ENCODE peak calls at places on chromosomes 4 and X, in nine cellular contexts. Z is endothelial cell of umbilical vein, W is fibroblast of lung, K is GM12878, A is colonic mucosa, R is IMR-90, U is HepG2, D is endodermal cell, X is PC-3. N is an unnamed sample.
A peak's percentile ranks its signal among the peaks of the same experiment; 100 is the strongest.

GRCh38 chrX:30654989-30655607 is 1.9 kb downstream of the GK start:
- DNase-seq in K (no peak), R (peak; percentile 64), W (no peak), A (no peak), Z (no peak), U (no peak), D (no peak), X (peak; percentile 73), N (no peak)

GRCh38 chr4:24569662-24570061 is 14.7 kb downstream of the DHX15 start:
- DNase-seq in A (no peak), R (no peak), K (no peak), Z (no peak), U (no peak), W (no peak), X (no peak), D (no peak), N (no peak)

GRCh38 chr4:123351713-123352112 is 44.9 kb upstream of the SPRY1 start:
- DNase-seq in D (no peak), W (no peak), A (no peak), X (no peak), U (no peak), Z (no peak), K (no peak), R (no peak), N (no peak)

GRCh38 chr4:154314248-154314647 is 177.4 kb downstream of the DCHS2 start:
- DNase-seq in D (no peak), X (peak; percentile 53), K (no peak), A (no peak), Z (no peak), R (no peak), U (peak; percentile 13), W (peak; percentile 34), N (peak; percentile 87)

GRCh38 chr4:155629183-155629825 is 37.3 kb upstream of the GUCY1A1 start:
- DNase-seq in D (no peak), A (no peak), U (no peak), K (no peak), Z (peak; percentile 93), W (peak; percentile 74), X (peak; percentile 65), R (peak; percentile 59), N (peak; percentile 46)

GRCh38 chrX:118974908-118975671 is 672 bp downstream of the LONRF3 start:
- DNase-seq in U (peak; percentile 27), X (peak; percentile 43), W (peak; percentile 10), R (no peak), D (peak; percentile 71), A (peak; percentile 62), Z (peak; percentile 36), K (no peak), N (peak; percentile 21)

GRCh38 chr4:134278675-134279074 is 77.1 kb upstream of the PABPC4L start:
- DNase-seq in W (peak; percentile 54), A (no peak), Z (no peak), X (peak; percentile 6), D (no peak), U (no peak), K (no peak), R (no peak), N (peak; percentile 10)

GRCh38 chr4:182862921-182863320 is 54.3 kb downstream of the DCTD start:
- DNase-seq in D (peak; percentile 64), Z (no peak), A (peak; percentile 19), U (no peak), R (no peak), W (no peak), X (no peak), K (no peak), N (no peak)

GRCh38 chrX:9942086-9942485 is 25.1 kb upstream of the CLDN34 start:
- DNase-seq in W (no peak), A (no peak), R (no peak), Z (peak; percentile 11), K (peak; percentile 69), U (no peak), X (no peak), D (no peak), N (no peak)

GRCh38 chr4:176376032-176376614 is 56.4 kb downstream of the SPCS3 start:
- DNase-seq in X (peak; percentile 58), W (peak; percentile 23), R (peak; percentile 53), K (no peak), U (no peak), D (no peak), Z (peak; percentile 48), A (no peak), N (peak; percentile 74)

GRCh38 chr4:118712872-118713271 is 27.7 kb downstream of the METTL14 start:
- DNase-seq in W (peak; percentile 57), X (no peak), A (no peak), K (no peak), Z (no peak), R (peak; percentile 67), D (no peak), U (no peak), N (no peak)

GRCh38 chrX:6448003-6448402 is 86.9 kb downstream of the VCX3A start:
- DNase-seq in D (no peak), Z (no peak), W (peak; percentile 23), A (no peak), U (no peak), K (no peak), R (no peak), X (no peak), N (no peak)

GRCh38 chr4:53123171-53123570 is 242.7 kb downstream of the SCFD2 start:
- DNase-seq in Z (no peak), K (no peak), W (no peak), D (no peak), R (no peak), X (no peak), U (no peak), A (no peak), N (no peak)

GRCh38 chr4:168796362-168797106 is 213.5 kb downstream of the CBR4 start:
- DNase-seq in U (peak; percentile 80), A (no peak), K (no peak), W (peak; percentile 95), R (peak; percentile 88), X (peak; percentile 88), D (no peak), Z (peak; percentile 52), N (no peak)
- H3K9ac ChIP-seq in U (no peak overlapping the region), A (no peak overlapping the region), K (no peak overlapping the region), W (peak overlapping the region; percentile 25), R (no peak overlapping the region), X (peak overlapping the region; percentile 64), D (no peak overlapping the region), Z (peak overlapping the region; percentile 12), N (peak overlapping the region; percentile 28)

GRCh38 chr4:138976526-138976925 is 39.1 kb upstream of the NOCT start:
- DNase-seq in D (no peak), R (no peak), K (no peak), U (no peak), A (no peak), X (no peak), Z (no peak), W (no peak), N (no peak)

GRCh38 chr4:138978028-138978585 is 37.5 kb upstream of the NOCT start:
- DNase-seq in A (no peak), K (no peak), W (no peak), U (no peak), X (no peak), D (peak; percentile 79), R (no peak), Z (no peak), N (no peak)

GRCh38 chr4:138979742-138980141 is 35.8 kb upstream of the NOCT start:
- DNase-seq in Z (no peak), U (no peak), R (no peak), X (no peak), A (no peak), W (no peak), K (no peak), D (no peak), N (no peak)

GRCh38 chr4:138977525-138977924 is 38.1 kb upstream of the NOCT start:
- DNase-seq in W (no peak), U (peak; percentile 64), X (no peak), Z (peak; percentile 23), R (no peak), D (peak; percentile 60), K (peak; percentile 48), A (no peak), N (no peak)

GRCh38 chr4:138978600-138978999 is 37.0 kb upstream of the NOCT start:
- DNase-seq in Z (no peak), R (no peak), D (peak; percentile 59), X (peak; percentile 26), A (no peak), W (no peak), U (no peak), K (no peak), N (no peak)
- H3K9ac ChIP-seq in Z (no peak overlapping the region), R (no peak overlapping the region), D (no peak overlapping the region), X (no peak overlapping the region), A (no peak overlapping the region), W (no peak overlapping the region), U (no peak overlapping the region), K (no peak overlapping the region), N (no peak overlapping the region)

DNA sequence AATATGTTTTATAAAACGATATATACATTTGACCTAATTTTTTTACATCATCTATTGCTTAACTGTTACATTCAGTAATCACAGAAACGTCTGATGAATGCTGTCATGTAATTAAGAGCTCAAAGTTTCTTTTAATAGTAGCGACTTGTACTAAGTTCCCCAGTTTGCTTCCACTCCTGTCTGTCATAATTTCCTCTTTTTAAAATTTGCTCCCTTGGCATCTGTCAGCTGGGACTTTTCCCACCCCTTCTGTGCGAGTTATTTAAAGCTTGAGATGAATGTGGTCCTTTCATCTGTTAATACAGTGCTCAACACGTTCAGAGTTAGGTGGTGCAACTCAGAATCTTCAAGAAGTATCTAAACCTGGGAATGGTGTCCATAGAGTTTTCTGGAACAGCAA is 1.2 kb downstream of the RAP1GDS1 start:
- DNase-seq in K (no peak), X (no peak), U (no peak), Z (no peak), W (peak; percentile 13), D (no peak), A (peak; percentile 22), R (no peak), N (peak; percentile 43)
- H3K9ac ChIP-seq in K (peak overlapping the region; percentile 29), X (peak overlapping the region; percentile 70), U (peak overlapping the region; percentile 78), Z (peak overlapping the region; percentile 64), W (peak overlapping the region; percentile 82), D (peak overlapping the region; percentile 40), A (peak overlapping the region; percentile 83), R (peak overlapping the region; percentile 90), N (peak overlapping the region; percentile 92)

DNA sequence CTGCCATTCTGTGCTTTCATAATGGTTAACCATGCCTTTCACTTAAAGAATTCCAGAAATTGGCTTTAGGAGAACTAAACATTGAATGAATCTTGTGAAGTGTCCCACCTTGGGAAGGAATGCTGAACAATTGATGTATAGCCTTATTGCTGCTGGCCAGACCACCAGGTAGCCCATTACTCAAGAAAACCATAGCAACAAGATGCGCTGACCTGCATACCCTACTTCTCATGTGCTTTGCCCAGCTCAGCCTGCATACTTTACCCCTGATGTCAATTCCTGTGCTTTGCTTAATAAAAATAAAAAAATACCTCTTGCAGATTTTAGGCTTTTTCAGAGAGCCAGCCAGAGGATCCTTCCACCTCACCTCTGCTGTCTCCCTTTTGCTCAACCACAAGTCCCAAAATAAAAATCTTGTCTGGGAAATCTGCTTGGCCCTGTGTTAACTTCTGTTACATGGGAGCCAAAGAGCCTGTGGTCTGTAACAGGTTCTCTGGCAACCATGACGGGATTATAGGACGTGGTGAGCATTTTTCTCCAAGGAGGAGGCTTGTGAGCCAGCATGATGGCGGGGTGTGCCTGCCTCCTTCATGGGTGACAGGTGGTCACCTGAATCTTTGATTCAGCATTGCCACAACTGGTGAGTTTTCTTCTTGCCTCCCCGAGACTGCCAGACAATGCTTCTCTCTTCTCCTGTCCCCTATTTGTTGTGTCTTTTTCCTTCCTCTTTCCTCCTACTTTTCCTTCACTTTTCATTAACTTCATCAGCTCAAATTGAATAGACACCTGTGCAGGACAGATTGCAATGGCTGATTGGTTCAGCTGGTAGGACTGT is 106.8 kb downstream of the ARSJ start:
- DNase-seq in R (peak; percentile 22), D (no peak), U (no peak), W (peak; percentile 68), X (no peak), K (no peak), A (no peak), Z (no peak), N (no peak)
- H3K9ac ChIP-seq in R (no peak overlapping the region), D (no peak overlapping the region), U (no peak overlapping the region), W (no peak overlapping the region), X (no peak overlapping the region), K (no peak overlapping the region), A (no peak overlapping the region), Z (no peak overlapping the region), N (no peak overlapping the region)

N was measured in adipocyte.